ENCODE peak calls at places on chromosomes 11 and 22, in four cellular contexts. One of them, this sample, is unnamed.

GRCh38 chr11:113261709-113262475 is 52.5 kb upstream of the TTC12 start:
- DNase-seq in B cell: no peak
- DNase-seq in G401: peak
- DNase-seq in GM12865: no peak
- DNase-seq in this sample: peak

GRCh38 chr11:134181707-134182106 is 42.1 kb downstream of the NCAPD3 start:
- DNase-seq in B cell: no peak
- DNase-seq in G401: no peak
- DNase-seq in GM12865: no peak
- DNase-seq in this sample: no peak

GRCh38 chr11:113113801-113114451 is 152.7 kb downstream of the NCAM1 start:
- DNase-seq in B cell: no peak
- DNase-seq in G401: peak
- DNase-seq in GM12865: no peak
- DNase-seq in this sample: no peak

GRCh38 chr22:19942886-19943664 is 1.5 kb upstream of the TXNRD2 start:
- DNase-seq in B cell: no peak
- DNase-seq in G401: peak
- DNase-seq in GM12865: no peak
- DNase-seq in this sample: peak

GRCh38 chr22:30566125-30566524 is 8.3 kb downstream of the GAL3ST1 start:
- DNase-seq in B cell: no peak
- DNase-seq in G401: no peak
- DNase-seq in GM12865: no peak
- DNase-seq in this sample: no peak

GRCh38 chr22:43616645-43617044 is 195.5 kb downstream of the EFCAB6 start:
- DNase-seq in B cell: no peak
- DNase-seq in G401: no peak
- DNase-seq in GM12865: no peak
- DNase-seq in this sample: no peak

GRCh38 chr11:1129143-1129665 is 28.5 kb upstream of the MUC5AC start:
- DNase-seq in B cell: peak
- DNase-seq in G401: no peak
- DNase-seq in GM12865: no peak
- DNase-seq in this sample: no peak

GRCh38 chr11:74681686-74682651 is 49.3 kb downstream of the CHRDL2 start:
- DNase-seq in B cell: no peak
- DNase-seq in G401: peak
- DNase-seq in GM12865: no peak
- DNase-seq in this sample: peak

GRCh38 chr11:2912498-2912897 is 16.7 kb downstream of the PHLDA2 start:
- DNase-seq in B cell: peak
- DNase-seq in G401: no peak
- DNase-seq in GM12865: no peak
- DNase-seq in this sample: peak

GRCh38 chr11:63785823-63786222 is 17.2 kb upstream of the ZFTA start:
- DNase-seq in B cell: no peak
- DNase-seq in G401: no peak
- DNase-seq in GM12865: no peak
- DNase-seq in this sample: no peak

GRCh38 chr22:49546811-49547585 is 280.7 kb downstream of the BRD1 start:
- DNase-seq in B cell: no peak
- DNase-seq in G401: no peak
- DNase-seq in GM12865: no peak
- DNase-seq in this sample: no peak

GRCh38 chr22:39522567-39523300 is 2.4 kb downstream of the ATF4 start:
- DNase-seq in B cell: no peak
- DNase-seq in G401: peak
- DNase-seq in GM12865: peak
- DNase-seq in this sample: peak

GRCh38 chr22:19762315-19763140 is 1.9 kb downstream of the TBX1 start:
- DNase-seq in B cell: no peak
- DNase-seq in G401: no peak
- DNase-seq in GM12865: no peak
- DNase-seq in this sample: no peak

GRCh38 chr11:130882138-130882551 is 34.1 kb downstream of the SNX19 start:
- DNase-seq in B cell: no peak
- DNase-seq in G401: no peak
- DNase-seq in GM12865: peak
- DNase-seq in this sample: no peak

GRCh38 chr11:65181569-65182257 is at the start of gene CAPN1:
- DNase-seq in B cell: peak
- DNase-seq in G401: peak
- DNase-seq in GM12865: peak
- DNase-seq in this sample: peak

GRCh38 chr11:87180743-87181142 is 143.0 kb downstream of the TMEM135 start:
- DNase-seq in B cell: no peak
- DNase-seq in G401: no peak
- DNase-seq in GM12865: no peak
- DNase-seq in this sample: peak

GRCh38 chr11:15910761-15911160 is 445.6 kb downstream of the SOX6 start:
- DNase-seq in B cell: no peak
- DNase-seq in G401: no peak
- DNase-seq in GM12865: no peak
- DNase-seq in this sample: no peak

GRCh38 chr22:40387758-40388157 is 17.4 kb downstream of the SGSM3 start:
- DNase-seq in B cell: no peak
- DNase-seq in G401: no peak
- DNase-seq in GM12865: no peak
- DNase-seq in this sample: no peak

GRCh38 chr11:125376117-125376516 is 119.9 kb downstream of the FEZ1 start:
- DNase-seq in B cell: no peak
- DNase-seq in G401: peak
- DNase-seq in GM12865: peak
- DNase-seq in this sample: no peak

GRCh38 chr22:29994027-29994715 is 86.1 kb upstream of the HORMAD2 start:
- DNase-seq in B cell: no peak
- DNase-seq in G401: no peak
- DNase-seq in GM12865: no peak
- DNase-seq in this sample: peak

GRCh38 chr11:130211144-130211543 is 51.6 kb downstream of the ST14 start:
- DNase-seq in B cell: peak
- DNase-seq in G401: no peak
- DNase-seq in GM12865: no peak
- DNase-seq in this sample: no peak

GRCh38 chr11:76654980-76655379 is 15.6 kb downstream of the LRRC32 start:
- DNase-seq in B cell: no peak
- DNase-seq in G401: no peak
- DNase-seq in GM12865: no peak
- DNase-seq in this sample: no peak

GRCh38 chr11:14360976-14361375 is 2.0 kb upstream of the RRAS2 start:
- DNase-seq in B cell: no peak
- DNase-seq in G401: no peak
- DNase-seq in GM12865: no peak
- DNase-seq in this sample: no peak

GRCh38 chr11:6554828-6555706 is 48.3 kb downstream of the RRP8 start:
- DNase-seq in B cell: no peak
- DNase-seq in G401: no peak
- DNase-seq in GM12865: no peak
- DNase-seq in this sample: no peak

GRCh38 chr11:44446341-44446712 is 119.1 kb upstream of the CD82 start:
- DNase-seq in B cell: no peak
- DNase-seq in G401: peak
- DNase-seq in GM12865: no peak
- DNase-seq in this sample: no peak

GRCh38 chr11:77155556-77156130 is 27.6 kb downstream of the MYO7A start:
- DNase-seq in B cell: no peak
- DNase-seq in G401: peak
- DNase-seq in GM12865: no peak
- DNase-seq in this sample: no peak

This sample was measured in ELR.